ENCODE peak calls at places on chromosome 11, in four cellular contexts. V, N, E and G are unnamed samples.
A peak's percentile ranks its signal among the peaks of the same experiment; 100 is the strongest.

GRCh38 chr11:46039990-46040389 is 81.3 kb downstream of the PHF21A start:
- DNase-seq in N (no peak), E (no peak), V (no peak), G (no peak)

GRCh38 chr11:2306971-2307732 is 5.3 kb downstream of the TSPAN32 start:
- DNase-seq in V (no peak), N (no peak), E (no peak), G (no peak)

GRCh38 chr11:113286001-113286400 is 28.4 kb upstream of the TTC12 start:
- DNase-seq in N (no peak), E (no peak), V (no peak), G (no peak)

GRCh38 chr11:8206251-8207079 is 37.6 kb upstream of the RIC3 start:
- DNase-seq in V (peak; percentile 91), E (no peak), N (no peak), G (no peak)

GRCh38 chr11:118519549-118519948 is 7.7 kb upstream of the TTC36 start:
- DNase-seq in V (no peak), N (no peak), E (no peak), G (no peak)

GRCh38 chr11:36012410-36012809 is 68.5 kb downstream of the LDLRAD3 start:
- DNase-seq in V (no peak), E (no peak), N (no peak), G (no peak)

GRCh38 chr11:69542314-69543168 is 61.1 kb downstream of the LINC01488 start:
- DNase-seq in V (peak; percentile 3), N (no peak), E (no peak), G (no peak)

GRCh38 chr11:67120456-67120855 is 1.4 kb downstream of the KDM2A start:
- DNase-seq in N (no peak), E (no peak), V (no peak), G (no peak)

GRCh38 chr11:66470015-66470414 is 3.3 kb downstream of the PELI3 start:
- DNase-seq in V (no peak), E (no peak), N (no peak), G (no peak)

GRCh38 chr11:2186669-2187266 is 15.2 kb upstream of the TH start:
- DNase-seq in V (peak; percentile 46), N (peak; percentile 59), E (no peak), G (peak; percentile 56)

GRCh38 chr11:134888821-134889220 is 476.8 kb upstream of the B3GAT1 start:
- DNase-seq in V (no peak), N (no peak), E (no peak), G (no peak)

GRCh38 chr11:61075891-61076290 is 26.4 kb upstream of the CD5 start:
- DNase-seq in V (no peak), E (no peak), N (peak; percentile 34), G (no peak)

GRCh38 chr11:34356130-34356529 is 1.7 kb downstream of the ABTB2 start:
- DNase-seq in E (no peak), N (no peak), V (no peak), G (peak; percentile 17)

GRCh38 chr11:35021589-35021988 is 105.2 kb downstream of the PDHX start:
- DNase-seq in E (no peak), V (no peak), N (no peak), G (no peak)

GRCh38 chr11:3095712-3096361 is 38.6 kb upstream of the CARS1 start:
- DNase-seq in E (no peak), V (peak; percentile 5), N (no peak), G (no peak)

GRCh38 chr11:129911298-129911697 is 15.9 kb upstream of the NFRKB start:
- DNase-seq in V (no peak), E (no peak), N (no peak), G (no peak)

GRCh38 chr11:124183045-124183444 is at the start of gene OR10D3:
- DNase-seq in V (no peak), N (no peak), E (no peak), G (no peak)

GRCh38 chr11:122984186-122985011 is 2.8 kb upstream of the BSX start:
- DNase-seq in V (no peak), E (no peak), N (no peak), G (peak; percentile 56)
- TF ChIP-seq TCF7 in V (no peak), E (no peak), N (no peak), G (no peak)

GRCh38 chr11:106091480-106092123 is 14.1 kb downstream of the AASDHPPT start:
- DNase-seq in E (peak; percentile 56), N (no peak), V (no peak), G (no peak)

GRCh38 chr11:106086850-106087249 is 9.4 kb downstream of the AASDHPPT start:
- DNase-seq in N (no peak), V (no peak), E (no peak), G (no peak)

GRCh38 chr11:106087815-106088435 is 10.5 kb downstream of the AASDHPPT start:
- DNase-seq in V (no peak), N (peak; percentile 62), E (no peak), G (peak; percentile 42)

GRCh38 chr11:106088896-106089295 is 11.4 kb downstream of the AASDHPPT start:
- DNase-seq in V (no peak), N (no peak), E (no peak), G (no peak)

GRCh38 chr11:106092446-106092845 is 15.0 kb downstream of the AASDHPPT start:
- DNase-seq in E (no peak), V (no peak), N (no peak), G (no peak)
- TF ChIP-seq TCF7 in E (no peak), V (no peak), N (no peak), G (no peak)

GRCh38 chr11:72380132-72380503 is 54.2 kb downstream of the CLPB start:
- DNase-seq in E (no peak), V (no peak), N (no peak), G (no peak)
- TF ChIP-seq TCF7 in E (no peak), V (no peak), N (no peak), G (no peak)

GRCh38 chr11:26904114-26904513 is 89.8 kb upstream of the FIBIN start:
- DNase-seq in E (no peak), N (no peak), V (no peak), G (no peak)

GRCh38 chr11:26905368-26905767 is 88.5 kb upstream of the FIBIN start:
- DNase-seq in N (no peak), V (no peak), E (no peak), G (no peak)

GRCh38 chr11:26896716-26897115 is 97.2 kb upstream of the FIBIN start:
- DNase-seq in N (no peak), E (no peak), V (no peak), G (no peak)

GRCh38 chr11:26904801-26905200 is 89.1 kb upstream of the FIBIN start:
- DNase-seq in E (no peak), N (no peak), V (no peak), G (no peak)

DNA sequence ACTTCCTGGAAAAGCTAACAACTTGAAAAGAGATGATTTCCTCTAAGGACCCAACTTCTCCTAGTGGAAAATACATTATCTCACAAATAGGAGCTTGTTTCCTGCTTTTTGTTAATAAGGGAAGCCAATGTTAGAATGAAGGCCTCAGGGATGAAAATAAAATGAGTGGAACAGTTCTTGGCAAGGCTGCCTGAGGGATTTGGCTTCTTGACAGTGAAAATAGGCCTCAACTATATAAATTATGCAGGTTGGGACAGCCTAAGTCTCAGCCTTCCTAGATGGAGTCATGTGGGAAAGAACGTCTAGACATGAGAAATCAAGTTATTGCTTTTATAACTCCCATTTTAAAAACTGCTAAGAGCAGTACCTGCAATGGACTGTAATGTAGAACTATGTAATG is 92.8 kb upstream of the FIBIN start:
- DNase-seq in N (no peak), E (no peak), V (no peak), G (no peak)
- TF ChIP-seq TCF7 in N (no peak), E (no peak), V (no peak), G (no peak)

DNA sequence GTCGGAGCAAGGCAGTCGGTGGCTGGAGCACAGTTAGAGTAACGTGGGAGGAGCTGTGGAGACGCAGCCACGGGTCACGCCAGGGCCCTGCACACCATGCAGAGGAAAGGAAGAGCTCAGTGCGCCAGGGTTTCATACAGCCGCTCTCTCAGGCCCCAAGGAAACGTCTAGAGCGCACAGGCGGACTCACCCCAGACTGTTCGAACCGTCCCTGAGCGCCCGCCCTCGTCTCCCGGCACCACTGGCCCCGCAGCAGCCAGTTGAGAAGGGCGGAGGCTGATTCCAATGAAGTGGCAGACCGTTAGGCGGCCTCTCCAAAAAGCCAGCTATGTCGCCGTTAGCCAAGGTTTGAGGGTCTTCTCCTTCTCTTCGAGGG is 483 bp upstream of the HYLS1 start:
- DNase-seq in E (no peak), V (no peak), N (no peak), G (peak; percentile 61)
- TF ChIP-seq TCF7 in E (no peak), V (no peak), N (no peak), G (no peak)

DNA sequence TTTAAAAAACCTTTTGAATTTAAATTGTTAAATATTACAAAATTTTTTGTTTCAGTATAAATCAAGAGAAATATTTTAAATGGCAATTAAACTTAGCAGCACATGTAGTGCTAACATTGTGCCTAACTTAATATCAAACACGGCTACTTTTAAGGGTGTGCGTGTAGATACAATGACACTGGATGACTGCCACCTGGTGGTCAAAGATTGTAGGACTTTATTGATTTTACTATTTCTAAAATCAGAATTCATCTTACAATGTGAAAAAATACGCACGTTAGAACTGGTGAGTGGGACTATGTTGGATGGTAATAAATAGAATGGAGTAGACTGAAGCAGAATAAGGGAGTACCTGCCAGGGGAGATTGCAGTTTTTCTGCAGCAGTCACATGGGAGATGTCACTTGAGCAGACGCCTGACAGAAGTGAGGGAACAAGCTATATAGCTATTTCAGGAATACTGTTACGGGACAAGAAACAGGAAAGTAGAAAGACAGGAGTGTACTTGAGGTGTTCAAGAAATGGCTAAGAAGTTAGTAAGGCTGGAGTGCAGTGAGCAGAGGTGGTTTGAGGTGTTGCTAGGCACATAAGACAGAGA is 52.9 kb downstream of the UVRAG start:
- DNase-seq in E (peak; percentile 24), V (peak; percentile 60), N (peak; percentile 43), G (no peak)
- TF ChIP-seq TCF7 in E (no peak), V (no peak), N (no peak), G (no peak)

DNA sequence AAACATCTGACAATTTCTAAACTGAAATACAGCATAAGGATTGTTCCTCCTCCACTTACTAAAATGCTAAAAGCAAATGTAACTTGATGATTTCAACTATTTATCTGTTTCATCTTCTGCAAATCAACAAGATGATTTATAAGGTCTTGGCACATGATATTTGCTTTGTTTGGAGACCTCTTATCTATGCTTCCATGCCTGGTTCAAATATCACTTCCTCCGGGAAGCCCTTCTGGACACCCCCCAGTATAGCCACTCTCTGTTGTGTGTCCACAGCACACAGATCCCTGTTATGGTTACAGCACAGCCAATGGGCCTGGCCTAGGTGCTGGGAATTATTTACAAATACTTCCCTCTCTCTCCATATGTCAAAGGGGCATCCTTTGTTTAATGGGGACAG is 114.8 kb downstream of the C11orf58 start:
- DNase-seq in N (no peak), E (no peak), V (peak; percentile 40), G (no peak)
- TF ChIP-seq TCF7 in N (no peak), E (no peak), V (no peak), G (no peak)